ENCODE peak calls at places on chromosomes 7 and 10, in four cellular contexts. J is PC-3, E is ovary, I is brain microvascular endothelial cell. T is an unnamed sample.

GRCh38 chr7:22726345-22726848 is 603 bp upstream of the IL6 start:
- DNase-seq in J (peak; percentile 84), E (peak; percentile 39), I (peak; percentile 85), T (peak; percentile 42)

GRCh38 chr10:117546020-117546629 is 3.6 kb downstream of the EMX2 start:
- DNase-seq in J (no peak), E (no peak), I (no peak), T (no peak)

GRCh38 chr10:44788147-44788819 is 122.9 kb upstream of the TMEM72 start:
- DNase-seq in J (no peak), E (no peak), I (peak; percentile 34), T (no peak)

GRCh38 chr10:67308912-67309311 is 383.1 kb downstream of the LRRTM3 start:
- DNase-seq in J (no peak), E (no peak), I (no peak), T (no peak)

GRCh38 chr7:55099086-55099831 is 80.4 kb downstream of the EGFR start:
- DNase-seq in J (no peak), E (peak; percentile 54), I (no peak), T (no peak)

GRCh38 chr10:102280397-102281015 is 35.2 kb downstream of the GBF1 start:
- DNase-seq in J (no peak), E (no peak), I (peak; percentile 6), T (no peak)

GRCh38 chr7:96266015-96266414 is 55.9 kb downstream of the SLC25A13 start:
- DNase-seq in J (no peak), E (no peak), I (no peak), T (no peak)

GRCh38 chr10:52436664-52437063 is 122.6 kb downstream of the DKK1 start:
- DNase-seq in J (no peak), E (no peak), I (no peak), T (no peak)

GRCh38 chr7:5703572-5704533 is 77.6 kb downstream of the RNF216 start:
- DNase-seq in J (no peak), E (no peak), I (no peak), T (no peak)

GRCh38 chr7:112462236-112462635 is 12.0 kb downstream of the IFRD1 start:
- DNase-seq in J (peak; percentile 49), E (no peak), I (peak; percentile 45), T (peak; percentile 59)

GRCh38 chr7:37394158-37394557 is 54.5 kb downstream of the ELMO1 start:
- DNase-seq in J (no peak), E (no peak), I (no peak), T (no peak)

GRCh38 chr10:75764974-75765551 is 333.6 kb downstream of the LRMDA start:
- DNase-seq in J (no peak), E (no peak), I (no peak), T (no peak)

GRCh38 chr7:90570373-90570959 is 25.7 kb upstream of the CDK14 start:
- DNase-seq in J (peak; percentile 18), E (no peak), I (peak; percentile 33), T (no peak)

GRCh38 chr10:71255817-71256660 is 43.7 kb downstream of the UNC5B start:
- DNase-seq in J (peak; percentile 68), E (no peak), I (peak; percentile 74), T (peak; percentile 62)

GRCh38 chr7:1599571-1600395 is 30.0 kb upstream of the PSMG3 start:
- DNase-seq in J (no peak), E (no peak), I (no peak), T (no peak)

GRCh38 chr10:119849031-119849789 is 23.4 kb downstream of the MCMBP start:
- DNase-seq in J (no peak), E (no peak), I (peak; percentile 41), T (no peak)

GRCh38 chr7:50633414-50633710 is 68.2 kb upstream of the DDC start:
- DNase-seq in J (no peak), E (no peak), I (no peak), T (no peak)

GRCh38 chr10:93319096-93319495 is 163.0 kb downstream of the MYOF start:
- DNase-seq in J (no peak), E (no peak), I (no peak), T (no peak)

GRCh38 chr7:76149847-76150691 is 51.6 kb upstream of the SRRM3 start:
- DNase-seq in J (no peak), E (no peak), I (no peak), T (peak; percentile 18)

GRCh38 chr10:91146146-91146545 is 74.3 kb upstream of the PCGF5 start:
- DNase-seq in J (no peak), E (no peak), I (no peak), T (no peak)

GRCh38 chr10:38146579-38147333 is 52.6 kb downstream of the ZNF37A start:
- DNase-seq in J (no peak), E (no peak), I (no peak), T (no peak)

GRCh38 chr10:77319557-77319956 is 318.1 kb downstream of the KCNMA1 start:
- DNase-seq in J (peak; percentile 52), E (no peak), I (peak; percentile 34), T (no peak)

GRCh38 chr7:14505906-14506305 is 396.6 kb downstream of the DGKB start:
- DNase-seq in J (peak; percentile 3), E (no peak), I (no peak), T (no peak)

GRCh38 chr7:7148799-7149481 is 33.4 kb upstream of the C1GALT1 start:
- DNase-seq in J (no peak), E (no peak), I (no peak), T (no peak)

GRCh38 chr7:70098133-70098561 is 499.9 kb downstream of the AUTS2 start:
- DNase-seq in J (no peak), E (no peak), I (no peak), T (no peak)

GRCh38 chr10:115164220-115164619 is 71.1 kb downstream of the ATRNL1 start:
- DNase-seq in J (no peak), E (no peak), I (no peak), T (no peak)

GRCh38 chr10:29141761-29142160 is 147.1 kb upstream of the LYZL1 start:
- DNase-seq in J (peak; percentile 68), E (no peak), I (no peak), T (no peak)

GRCh38 chr10:29136401-29136800 is 152.5 kb upstream of the LYZL1 start:
- DNase-seq in J (no peak), E (no peak), I (no peak), T (no peak)

GRCh38 chr10:29140991-29141390 is 147.9 kb upstream of the LYZL1 start:
- DNase-seq in J (peak; percentile 72), E (no peak), I (peak; percentile 88), T (no peak)

GRCh38 chr10:29142516-29143314 is 146.2 kb upstream of the LYZL1 start:
- DNase-seq in J (no peak), E (no peak), I (no peak), T (no peak)

GRCh38 chr10:29140151-29140550 is 148.7 kb upstream of the LYZL1 start:
- DNase-seq in J (no peak), E (no peak), I (no peak), T (no peak)
- H3K27ac ChIP-seq in J (no peak overlapping the region), E (no peak overlapping the region), I (no peak overlapping the region), T (no peak overlapping the region)

GRCh38 chr7:103936558-103936957 is 52.9 kb downstream of the RELN start:
- DNase-seq in J (no peak), E (no peak), I (no peak), T (no peak)

GRCh38 chr7:103944230-103944900 is 45.1 kb downstream of the RELN start:
- DNase-seq in J (no peak), E (no peak), I (no peak), T (no peak)

GRCh38 chr7:103941978-103942377 is 47.5 kb downstream of the RELN start:
- DNase-seq in J (no peak), E (no peak), I (no peak), T (no peak)

GRCh38 chr7:103937680-103938079 is 51.8 kb downstream of the RELN start:
- DNase-seq in J (no peak), E (no peak), I (no peak), T (no peak)

GRCh38 chr7:103940382-103941268 is 48.8 kb downstream of the RELN start:
- DNase-seq in J (no peak), E (no peak), I (no peak), T (no peak)
- TF ChIP-seq CTCF in J (no peak), E (no peak), I (no peak), T (no peak)

GRCh38 chr7:25386311-25386744 is 158.0 kb upstream of the NPVF start:
- DNase-seq in J (no peak), E (no peak), I (no peak), T (no peak)
- H3K4me3 ChIP-seq in J (no peak overlapping the region), E (no peak overlapping the region), I (no peak overlapping the region), T (no peak overlapping the region)

DNA sequence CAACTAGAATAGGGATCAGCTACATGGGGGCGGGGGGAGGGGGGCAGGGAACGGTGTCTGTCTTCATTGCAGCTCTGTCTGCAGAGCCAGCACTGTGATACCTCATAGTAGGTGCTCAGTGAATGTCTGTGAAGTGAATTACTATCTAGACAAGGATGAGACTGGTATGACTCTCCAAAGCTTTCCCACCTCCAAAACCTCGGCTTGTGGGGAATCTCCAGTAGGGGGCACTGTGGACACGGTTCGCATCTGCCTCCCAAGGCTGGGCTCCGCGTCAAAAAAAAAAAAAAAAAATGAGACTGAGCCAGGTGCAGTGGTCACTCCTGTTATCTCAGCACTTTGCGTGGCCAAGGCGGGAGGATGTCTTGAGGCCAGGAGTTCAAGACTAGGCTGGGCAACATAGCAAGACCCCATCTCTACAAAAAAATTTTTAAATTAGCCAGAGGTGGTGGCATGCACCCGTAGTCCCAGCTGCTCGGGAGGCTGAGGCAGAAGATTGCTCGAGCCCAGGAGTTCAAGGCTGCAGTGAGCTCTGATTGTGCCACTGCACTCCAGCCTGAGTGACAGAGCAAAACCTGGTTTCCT is 9.6 kb downstream of the TRIM56 start:
- DNase-seq in J (peak; percentile 72), E (no peak), I (peak; percentile 68), T (peak; percentile 42)
- H3K27ac ChIP-seq in J (peak overlapping the region; percentile 42), E (no peak overlapping the region), I (peak overlapping the region; percentile 85), T (no peak overlapping the region)

GRCh38 chr7:97499204-97499603 is 232.7 kb upstream of the TAC1 start:
- DNase-seq in J (peak; percentile 37), E (no peak), I (peak; percentile 1), T (no peak)
- TF ChIP-seq CTCF in J (peak; percentile 60), E (no peak), I (peak; percentile 19), T (no peak)

DNA sequence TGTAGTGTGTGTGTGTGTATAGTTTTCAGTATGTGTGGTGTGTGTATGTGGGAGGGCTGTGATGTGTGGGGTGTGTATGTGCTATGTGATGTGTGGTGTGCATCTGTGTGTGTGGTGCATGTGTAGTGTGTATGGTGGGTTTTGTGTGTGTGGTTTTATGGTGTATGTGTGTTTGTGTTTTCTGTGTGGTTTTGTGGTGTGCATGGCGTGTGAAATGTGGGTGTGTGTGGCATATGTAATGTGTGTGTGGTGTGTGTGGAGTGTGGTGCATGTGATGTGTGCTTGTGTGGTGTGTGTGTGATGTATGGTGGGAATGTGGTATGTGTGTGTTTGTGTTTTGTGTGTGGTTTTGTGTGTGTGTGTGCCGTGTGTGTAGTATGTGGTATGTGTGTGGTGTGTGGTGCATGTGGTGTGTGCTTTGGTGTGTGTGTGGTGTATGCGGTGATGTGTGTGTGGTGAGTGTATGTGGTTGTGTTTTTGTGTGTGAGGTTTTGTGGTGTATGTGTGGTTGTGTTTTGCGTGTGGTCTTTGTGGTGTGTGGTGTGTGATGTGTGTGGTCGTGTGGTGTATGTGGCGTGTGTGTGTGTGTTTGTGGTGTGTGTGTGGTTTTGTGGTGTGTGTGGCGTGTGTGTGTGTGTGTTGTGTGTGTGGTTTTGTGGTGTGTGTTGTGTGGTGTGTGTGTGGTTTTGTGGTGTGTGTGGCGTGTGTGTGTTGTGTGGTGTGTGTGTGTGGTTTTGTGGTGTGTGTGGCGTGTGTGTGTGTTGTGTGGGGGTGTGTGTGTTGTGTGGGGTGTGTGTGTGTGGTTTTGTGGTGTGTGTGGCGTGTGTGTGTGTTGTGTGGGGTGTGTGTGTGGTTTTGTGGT is 18.0 kb upstream of the PPP2R2D start:
- DNase-seq in J (no peak), E (no peak), I (no peak), T (no peak)
- H3K4me3 ChIP-seq in J (no peak overlapping the region), E (no peak overlapping the region), I (no peak overlapping the region), T (no peak overlapping the region)

T was measured in heart right ventricle.